ENCODE peak calls at places on chromosomes 4 and X, in seven cellular contexts. B is stimulated activated CD4-positive, alpha-beta T cell treated with anti-CD3 and anti-CD28 coated beads, Interleukin-4, amount 100 ng/mL, for 4 hours; V is NCI-H446 treated with DMSO at 0.1 percent for 48 hours; G is cardiac muscle cell; P is activated T-helper 9 cell treated with anti-CD3 and anti-CD28 coated beads, Interleukin-2, amount 50 U/mL, for 16 hours; T is MV-4-11; M is stimulated activated CD8-positive, alpha-beta memory T cell treated with anti-CD3 and anti-CD28 coated beads, Interleukin-7, amount 100 ng/mL, for 1 hour. J is an unnamed sample.

GRCh38 chrX:133215747-133216146 is 2.4 kb downstream of the TFDP3 start:
- DNase-seq in B (no peak), T (no peak), M (no peak), V (no peak), P (no peak), G (peak), J (no peak)

GRCh38 chrX:84182521-84182920 is 5.5 kb downstream of the RPS6KA6 start:
- DNase-seq in G (no peak), M (no peak), V (no peak), T (no peak), P (no peak), B (no peak), J (no peak)

GRCh38 chrX:1392376-1393130 is 640 bp upstream of the SLC25A6 start:
- DNase-seq in P (no peak), G (peak), T (no peak), B (peak), M (no peak), V (no peak), J (no peak)

GRCh38 chr4:131085009-131085408 is 1989.1 kb downstream of the C4orf33 start:
- DNase-seq in P (no peak), T (no peak), G (no peak), B (no peak), V (no peak), M (no peak), J (no peak)

GRCh38 chrX:4263005-4263404 is 549.6 kb upstream of the PRKX start:
- DNase-seq in T (peak), G (peak), P (no peak), V (no peak), M (no peak), B (no peak), J (no peak)

GRCh38 chr4:8320386-8320750 is 50.8 kb downstream of the HTRA3 start:
- DNase-seq in T (no peak), B (no peak), V (no peak), M (no peak), G (no peak), P (no peak), J (no peak)

GRCh38 chrX:153832732-153833131 is 2.4 kb upstream of the PDZD4 start:
- DNase-seq in M (no peak), B (no peak), P (no peak), G (peak), T (no peak), V (no peak), J (no peak)

GRCh38 chr4:113760094-113760851 is 1.3 kb downstream of the CAMK2D start:
- DNase-seq in P (peak), V (no peak), G (peak), B (peak), M (no peak), T (peak), J (no peak)

GRCh38 chr4:142121951-142122350 is 485.6 kb downstream of the IL15 start:
- DNase-seq in V (no peak), T (no peak), B (no peak), G (no peak), M (no peak), P (no peak), J (no peak)

GRCh38 chrX:19628006-19628575 is 112.8 kb upstream of the MAP3K15 start:
- DNase-seq in T (no peak), V (no peak), M (no peak), B (no peak), G (no peak), P (no peak), J (no peak)

GRCh38 chr4:132958457-132959263 is 190.4 kb upstream of the PCDH10 start:
- DNase-seq in P (no peak), B (no peak), V (no peak), T (no peak), M (no peak), G (no peak), J (peak)

GRCh38 chrX:69238153-69238959 is 73.1 kb upstream of the PJA1 start:
- DNase-seq in P (no peak), T (no peak), M (no peak), G (peak), B (no peak), V (peak), J (no peak)

GRCh38 chr4:99529218-99529617 is 18.4 kb downstream of the C4orf17 start:
- DNase-seq in M (no peak), B (no peak), T (peak), G (no peak), V (no peak), P (no peak), J (no peak)

GRCh38 chrX:40173662-40174593 is 76.2 kb upstream of the BCOR start:
- DNase-seq in V (no peak), P (peak), B (peak), M (no peak), G (peak), T (no peak), J (no peak)

GRCh38 chr4:77100234-77100633 is 24.4 kb upstream of the CCNI start:
- DNase-seq in P (no peak), G (no peak), V (no peak), T (no peak), M (no peak), B (no peak), J (peak)

GRCh38 chr4:7384929-7385890 is 49.5 kb downstream of the PSAPL1 start:
- DNase-seq in V (no peak), B (no peak), P (no peak), M (no peak), T (no peak), G (no peak), J (no peak)

GRCh38 chrX:132443736-132444135 is 45.1 kb downstream of the MBNL3 start:
- DNase-seq in P (no peak), G (no peak), V (no peak), B (no peak), M (no peak), T (peak), J (no peak)

GRCh38 chr4:40238700-40239548 is 42.1 kb downstream of the RHOH start:
- DNase-seq in M (no peak), B (peak), T (peak), P (peak), G (no peak), V (no peak), J (no peak)

GRCh38 chr4:184428787-184429186 is 45.6 kb downstream of the IRF2 start:
- DNase-seq in P (no peak), M (no peak), G (no peak), T (no peak), B (no peak), V (no peak), J (no peak)

GRCh38 chr4:68498413-68499007 is 51.2 kb downstream of the TMPRSS11E start:
- DNase-seq in P (no peak), T (peak), G (peak), B (peak), M (no peak), V (no peak), J (no peak)

GRCh38 chrX:111170017-111170416 is 74.0 kb downstream of the PAK3 start:
- DNase-seq in M (no peak), V (no peak), B (no peak), P (no peak), G (no peak), T (no peak), J (no peak)

GRCh38 chr4:72531322-72531721 is 37.7 kb downstream of the ADAMTS3 start:
- DNase-seq in V (no peak), T (no peak), G (no peak), M (no peak), P (no peak), B (no peak), J (no peak)

GRCh38 chr4:14888790-14889189 is 113.5 kb upstream of the CPEB2 start:
- DNase-seq in P (no peak), G (no peak), T (no peak), V (no peak), M (no peak), B (no peak), J (no peak)

GRCh38 chr4:4666187-4666586 is 124.3 kb upstream of the STX18 start:
- DNase-seq in G (no peak), M (no peak), P (no peak), B (no peak), T (no peak), V (no peak), J (no peak)

GRCh38 chrX:123217077-123217476 is 33.0 kb downstream of the GRIA3 start:
- DNase-seq in G (no peak), V (no peak), T (no peak), M (no peak), P (no peak), B (no peak), J (no peak)

GRCh38 chr4:153393397-153393796 is 48.9 kb downstream of the MND1 start:
- DNase-seq in B (no peak), V (peak), M (no peak), G (no peak), P (no peak), T (no peak), J (no peak)

GRCh38 chrX:68652327-68652930 is 5.0 kb downstream of the STARD8 start:
- DNase-seq in G (no peak), T (no peak), V (no peak), B (no peak), M (no peak), P (no peak), J (no peak)

GRCh38 chr4:141713771-141714445 is 77.5 kb downstream of the IL15 start:
- DNase-seq in T (no peak), M (no peak), B (no peak), G (no peak), P (no peak), V (no peak), J (no peak)

GRCh38 chr4:55069248-55069647 is 56.1 kb downstream of the KDR start:
- DNase-seq in M (no peak), B (no peak), G (no peak), P (no peak), T (no peak), V (no peak), J (no peak)

GRCh38 chrX:40950546-40950945 is 134.7 kb upstream of the USP9X start:
- DNase-seq in B (no peak), V (no peak), M (no peak), P (no peak), G (no peak), T (no peak), J (no peak)

J was measured in esophagus muscularis mucosa.